ENCODE peak calls at places on chromosomes 2 and 18, in five cellular contexts. T is iPS DF 6.9; W is heart right ventricle; S is effector memory CD4-positive, alpha-beta T cell; U is brain microvascular endothelial cell. X is an unnamed sample.

GRCh38 chr2:205527801-205528200 is 154.5 kb upstream of the NRP2 start:
- DNase-seq in U (peak; percentile 7), T (no peak), W (no peak), S (no peak), X (no peak)

GRCh38 chr2:120914839-120915521 is 179.3 kb downstream of the GLI2 start:
- DNase-seq in W (peak; percentile 84), U (peak; percentile 93), T (no peak), S (no peak), X (no peak)

GRCh38 chr2:102765061-102765460 is 3.2 kb downstream of the TMEM182 start:
- DNase-seq in W (no peak), U (no peak), T (no peak), S (no peak), X (no peak)

GRCh38 chr2:133452561-133452960 is 115.7 kb downstream of the NCKAP5 start:
- DNase-seq in T (no peak), S (no peak), U (no peak), W (no peak), X (no peak)

GRCh38 chr18:76133873-76134272 is 361.2 kb downstream of the ZNF516 start:
- DNase-seq in S (no peak), W (no peak), T (no peak), U (no peak), X (no peak)

GRCh38 chr18:41955688-41956087 is 654 bp downstream of the PIK3C3 start:
- DNase-seq in W (no peak), S (no peak), T (no peak), U (no peak), X (no peak)

GRCh38 chr2:169776483-169776802 is 22.2 kb upstream of the SSB start:
- DNase-seq in U (no peak), T (no peak), S (no peak), W (no peak), X (no peak)

GRCh38 chr2:221530653-221531037 is 41.5 kb downstream of the EPHA4 start:
- DNase-seq in W (no peak), T (no peak), S (no peak), U (no peak), X (no peak)

GRCh38 chr2:6069354-6069753 is 377.2 kb downstream of the SOX11 start:
- DNase-seq in S (no peak), W (no peak), T (peak; percentile 11), U (no peak), X (no peak)

GRCh38 chr2:237178396-237178795 is 92.7 kb downstream of the COPS8 start:
- DNase-seq in W (no peak), U (peak; percentile 68), T (no peak), S (no peak), X (no peak)

GRCh38 chr2:240646900-240647502 is 21.7 kb downstream of the GPR35 start:
- DNase-seq in W (no peak), U (no peak), S (no peak), T (no peak), X (no peak)

GRCh38 chr2:37858197-37858711 is 66.8 kb upstream of the RMDN2 start:
- DNase-seq in U (peak; percentile 55), W (peak; percentile 38), T (no peak), S (no peak), X (no peak)

GRCh38 chr2:106789185-106789584 is 96.8 kb downstream of the ST6GAL2 start:
- DNase-seq in W (no peak), T (peak; percentile 9), U (no peak), S (no peak), X (no peak)

GRCh38 chr2:230987137-230988020 is 8.5 kb upstream of the SPATA3 start:
- DNase-seq in S (peak; percentile 65), W (peak; percentile 69), U (peak; percentile 44), T (peak; percentile 63), X (peak; percentile 70)
- H3K27ac ChIP-seq in S (no peak overlapping the region), W (no peak overlapping the region), U (no peak overlapping the region), T (no peak overlapping the region), X (no peak overlapping the region)

GRCh38 chr2:174611006-174611405 is 13.4 kb upstream of the WIPF1 start:
- DNase-seq in T (no peak), W (no peak), U (no peak), S (no peak), X (no peak)

GRCh38 chr2:174611851-174612250 is 14.2 kb upstream of the WIPF1 start:
- DNase-seq in U (no peak), W (no peak), T (no peak), S (no peak), X (no peak)

GRCh38 chr2:174609261-174609660 is 11.7 kb upstream of the WIPF1 start:
- DNase-seq in S (no peak), W (no peak), U (no peak), T (no peak), X (no peak)

GRCh38 chr2:174608866-174609214 is 11.2 kb upstream of the WIPF1 start:
- DNase-seq in U (no peak), T (no peak), S (no peak), W (no peak), X (no peak)

DNA sequence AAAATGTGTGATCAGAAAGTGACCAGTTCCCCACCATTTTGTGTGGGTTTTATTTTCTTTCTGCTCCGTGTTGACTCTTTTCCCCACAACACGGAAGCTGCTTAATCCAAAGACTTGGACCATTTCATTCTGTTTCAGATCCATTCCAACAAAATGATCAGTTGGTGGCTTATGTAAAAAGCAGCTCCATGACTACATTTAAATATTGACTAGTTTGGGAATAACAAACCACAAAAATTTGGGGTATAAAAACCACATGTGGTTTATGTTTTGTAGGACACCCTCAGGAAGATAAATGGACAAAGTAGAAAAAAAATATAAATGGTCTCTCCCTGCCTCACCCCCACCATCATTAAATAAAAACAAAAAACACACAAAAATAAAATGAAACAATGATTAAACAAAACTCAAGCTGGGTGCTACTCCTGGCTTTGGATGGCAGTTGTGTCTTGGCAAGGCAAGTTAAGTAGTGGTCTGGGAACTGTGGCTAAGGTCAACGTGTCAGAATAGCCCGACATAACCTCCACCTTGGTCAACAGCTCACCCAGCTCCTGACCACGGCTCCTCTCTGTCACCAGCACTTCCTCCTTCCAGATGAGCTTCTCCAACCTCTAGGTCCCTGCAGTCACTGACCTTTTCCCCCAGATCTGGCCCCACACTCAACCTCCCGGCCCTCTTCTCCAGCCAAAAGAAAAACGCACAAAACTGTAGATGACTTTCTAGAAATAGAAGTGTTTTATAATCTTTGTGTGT is 12.8 kb upstream of the WIPF1 start:
- DNase-seq in W (no peak), T (no peak), S (no peak), U (no peak), X (no peak)
- H3K27ac ChIP-seq in W (peak overlapping the region; percentile 51), T (no peak overlapping the region), S (peak overlapping the region; percentile 83), U (no peak overlapping the region), X (no peak overlapping the region)

DNA sequence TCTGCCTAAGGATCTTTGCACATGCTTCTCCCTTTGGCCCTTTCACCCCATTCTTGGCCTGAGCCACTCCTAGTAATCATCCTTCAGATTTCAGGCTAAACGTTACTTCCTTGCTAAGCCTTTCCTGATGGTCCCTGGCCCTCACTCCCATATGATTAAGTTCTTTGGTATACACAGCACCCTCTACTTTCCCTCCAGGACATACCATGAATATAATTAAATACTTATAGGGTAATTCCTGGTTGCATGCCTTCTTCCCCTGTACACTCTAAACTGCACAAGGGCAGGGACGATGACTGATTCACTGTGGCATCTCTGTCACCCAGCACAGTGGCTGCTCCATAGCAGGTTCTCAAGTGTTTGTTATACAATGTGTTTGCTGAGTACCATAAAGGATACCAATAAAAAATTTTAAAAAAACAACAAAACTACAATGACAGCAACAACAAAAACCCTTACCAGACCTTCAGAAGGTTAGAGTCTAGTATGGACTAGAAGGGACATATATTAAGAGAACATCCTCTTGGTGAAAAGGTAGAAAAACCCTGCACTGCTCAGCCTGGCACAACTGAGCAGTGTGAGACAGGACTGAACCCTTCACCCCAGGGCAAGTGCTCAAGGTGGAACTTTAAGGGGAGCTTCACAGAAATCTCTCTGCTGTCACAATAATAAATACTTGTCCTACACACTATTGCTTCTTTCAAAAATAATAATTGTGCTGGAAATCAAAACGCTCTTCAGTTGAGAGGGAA is 76.2 kb downstream of the AAK1 start:
- DNase-seq in T (no peak), W (no peak), S (no peak), U (peak; percentile 25), X (no peak)
- H3K27ac ChIP-seq in T (no peak overlapping the region), W (peak overlapping the region; percentile 28), S (no peak overlapping the region), U (peak overlapping the region; percentile 5), X (no peak overlapping the region)

DNA sequence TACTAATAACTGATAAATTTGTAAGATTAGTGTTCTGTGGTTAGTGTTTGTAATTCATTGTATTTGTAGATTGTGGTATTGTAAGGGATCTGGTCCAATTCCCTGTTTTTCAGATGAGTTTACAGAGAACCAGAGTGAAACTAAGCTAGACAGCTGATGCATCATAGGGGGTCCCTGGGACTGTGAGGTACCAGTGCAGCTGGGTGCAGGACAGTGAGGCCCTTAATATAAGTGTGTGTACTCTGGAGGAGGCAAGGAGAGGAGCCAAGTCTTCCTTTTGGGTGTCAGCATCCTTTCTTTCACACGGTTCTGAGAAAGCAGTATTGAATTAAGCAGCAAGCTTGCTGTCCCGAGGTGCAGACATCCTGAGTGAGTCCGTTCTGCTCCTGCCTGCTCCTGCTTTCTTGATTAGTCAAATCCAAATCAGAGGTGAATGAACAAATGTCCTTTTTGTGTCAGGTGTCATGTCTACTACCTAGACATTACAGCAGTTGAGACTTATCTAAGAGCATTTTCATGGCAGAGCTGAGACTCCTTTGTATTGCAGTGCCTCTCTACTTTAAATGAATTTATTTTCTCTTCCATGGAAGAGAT is 194.9 kb downstream of the MCFD2 start:
- DNase-seq in W (no peak), U (no peak), T (no peak), S (no peak), X (no peak)
- H3K27ac ChIP-seq in W (no peak overlapping the region), U (peak overlapping the region; percentile 81), T (no peak overlapping the region), S (no peak overlapping the region), X (no peak overlapping the region)

GRCh38 chr18:8726281-8726680 is 20.9 kb downstream of the MTCL1 start:
- DNase-seq in U (no peak), S (no peak), W (no peak), T (no peak), X (no peak)
- H3K27ac ChIP-seq in U (no peak overlapping the region), S (no peak overlapping the region), W (no peak overlapping the region), T (no peak overlapping the region), X (no peak overlapping the region)

DNA sequence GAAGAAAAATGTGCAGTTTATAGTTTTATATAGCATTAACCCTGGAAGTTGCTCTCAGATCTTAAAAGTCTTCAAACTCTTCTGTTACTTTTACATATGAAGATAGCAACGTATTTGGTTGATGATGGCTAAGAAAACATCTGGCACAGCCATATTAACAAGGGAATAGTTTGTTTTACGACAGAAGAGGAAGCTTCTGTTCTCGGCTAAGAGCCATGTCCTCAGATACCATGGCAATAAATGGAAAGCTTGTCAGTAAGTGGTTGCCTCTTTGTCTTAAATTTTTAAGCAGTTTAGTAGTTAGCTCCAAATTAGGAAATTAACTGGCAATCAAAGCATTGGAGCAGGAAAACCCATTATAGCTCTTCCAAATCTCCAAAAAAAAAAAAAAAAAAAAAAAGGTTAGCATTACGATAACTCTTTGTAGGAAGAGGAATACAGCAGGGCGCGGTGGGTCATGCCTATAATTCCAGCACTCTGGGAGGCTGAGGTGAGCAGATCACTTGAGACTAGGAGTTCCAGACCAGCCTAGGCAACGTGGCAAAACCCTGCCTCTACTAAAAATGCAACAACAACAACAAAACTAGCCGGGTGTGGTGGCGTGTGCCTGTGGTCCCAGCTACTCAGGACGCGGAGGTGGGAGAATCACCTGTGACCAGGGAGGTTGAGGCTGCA is 4.5 kb upstream of the STON1 start:
- DNase-seq in S (no peak), U (no peak), W (peak; percentile 42), T (no peak), X (no peak)
- H3K27ac ChIP-seq in S (no peak overlapping the region), U (no peak overlapping the region), W (peak overlapping the region; percentile 56), T (no peak overlapping the region), X (no peak overlapping the region)